ENCODE peak calls at places on chromosomes 1 and 21, in four cellular contexts. One of them, this sample, is unnamed.
A peak's percentile ranks its signal among the peaks of the same experiment; 100 is the strongest.

GRCh38 chr1:25804244-25804963 is 4.4 kb downstream of the SELENON start:
- DNase-seq in lower leg skin: no peak
- DNase-seq in bronchial epithelial cell: peak; percentile 20
- DNase-seq in PC-3: no peak
- DNase-seq in this sample: no peak

GRCh38 chr1:201489656-201490261 is 17.2 kb downstream of the CSRP1 start:
- DNase-seq in lower leg skin: no peak
- DNase-seq in bronchial epithelial cell: no peak
- DNase-seq in PC-3: no peak
- DNase-seq in this sample: no peak

GRCh38 chr1:220380885-220381284 is 108.6 kb upstream of the RAB3GAP2 start:
- DNase-seq in lower leg skin: no peak
- DNase-seq in bronchial epithelial cell: no peak
- DNase-seq in PC-3: no peak
- DNase-seq in this sample: no peak

GRCh38 chr1:178625695-178626094 is 99.3 kb upstream of the RALGPS2 start:
- DNase-seq in lower leg skin: no peak
- DNase-seq in bronchial epithelial cell: no peak
- DNase-seq in PC-3: no peak
- DNase-seq in this sample: no peak

GRCh38 chr21:44400791-44401385 is 47.5 kb downstream of the TRPM2 start:
- DNase-seq in lower leg skin: no peak
- DNase-seq in bronchial epithelial cell: no peak
- DNase-seq in PC-3: no peak
- DNase-seq in this sample: no peak

GRCh38 chr1:26797627-26798026 is 9.9 kb downstream of the PIGV start:
- DNase-seq in lower leg skin: no peak
- DNase-seq in bronchial epithelial cell: no peak
- DNase-seq in PC-3: no peak
- DNase-seq in this sample: no peak

GRCh38 chr1:40749817-40750216 is 33.8 kb upstream of the KCNQ4 start:
- DNase-seq in lower leg skin: no peak
- DNase-seq in bronchial epithelial cell: no peak
- DNase-seq in PC-3: no peak
- DNase-seq in this sample: no peak

GRCh38 chr1:180982424-180982823 is 40.2 kb downstream of the STX6 start:
- DNase-seq in lower leg skin: no peak
- DNase-seq in bronchial epithelial cell: no peak
- DNase-seq in PC-3: no peak
- DNase-seq in this sample: no peak

GRCh38 chr1:86822463-86822862 is 91.5 kb downstream of the SELENOF start:
- DNase-seq in lower leg skin: no peak
- DNase-seq in bronchial epithelial cell: no peak
- DNase-seq in PC-3: no peak
- DNase-seq in this sample: no peak

GRCh38 chr1:32332290-32333079 is 3.5 kb downstream of the MARCKSL1 start:
- DNase-seq in lower leg skin: no peak
- DNase-seq in bronchial epithelial cell: peak; percentile 53
- DNase-seq in PC-3: peak; percentile 50
- DNase-seq in this sample: no peak

GRCh38 chr1:47647327-47647845 is 209.5 kb downstream of the FOXD2 start:
- DNase-seq in lower leg skin: no peak
- DNase-seq in bronchial epithelial cell: no peak
- DNase-seq in PC-3: no peak
- DNase-seq in this sample: no peak

GRCh38 chr1:241266121-241266520 is 90.9 kb downstream of the RGS7 start:
- DNase-seq in lower leg skin: no peak
- DNase-seq in bronchial epithelial cell: no peak
- DNase-seq in PC-3: peak; percentile 62
- DNase-seq in this sample: no peak

GRCh38 chr1:182598296-182598695 is 5.9 kb downstream of the RGS16 start:
- DNase-seq in lower leg skin: no peak
- DNase-seq in bronchial epithelial cell: peak; percentile 44
- DNase-seq in PC-3: no peak
- DNase-seq in this sample: no peak

GRCh38 chr21:32426592-32427051 is 14.1 kb downstream of the EVA1C start:
- DNase-seq in lower leg skin: no peak
- DNase-seq in bronchial epithelial cell: peak; percentile 60
- DNase-seq in PC-3: peak; percentile 86
- DNase-seq in this sample: no peak

GRCh38 chr1:231937013-231937754 is 310.6 kb downstream of the DISC1 start:
- DNase-seq in lower leg skin: peak; percentile 31
- DNase-seq in bronchial epithelial cell: no peak
- DNase-seq in PC-3: peak; percentile 69
- DNase-seq in this sample: peak; percentile 28

GRCh38 chr1:226064168-226064815 is 1.8 kb downstream of the H3-3A start:
- DNase-seq in lower leg skin: no peak
- DNase-seq in bronchial epithelial cell: peak; percentile 46
- DNase-seq in PC-3: peak; percentile 57
- DNase-seq in this sample: peak; percentile 18

GRCh38 chr1:6601049-6601864 is 1.4 kb downstream of the KLHL21 start:
- DNase-seq in lower leg skin: peak; percentile 95
- DNase-seq in bronchial epithelial cell: peak; percentile 98
- DNase-seq in PC-3: peak; percentile 100
- DNase-seq in this sample: peak; percentile 95

GRCh38 chr1:41174170-41174569 is 67.9 kb downstream of the SCMH1 start:
- DNase-seq in lower leg skin: no peak
- DNase-seq in bronchial epithelial cell: peak; percentile 85
- DNase-seq in PC-3: peak; percentile 78
- DNase-seq in this sample: peak; percentile 28

GRCh38 chr1:218592688-218593087 is 247.6 kb downstream of the TGFB2 start:
- DNase-seq in lower leg skin: no peak
- DNase-seq in bronchial epithelial cell: peak; percentile 41
- DNase-seq in PC-3: peak; percentile 93
- DNase-seq in this sample: peak; percentile 53

GRCh38 chr1:151539321-151540020 is 638 bp upstream of the TUFT1 start:
- DNase-seq in lower leg skin: peak; percentile 77
- DNase-seq in bronchial epithelial cell: peak; percentile 99
- DNase-seq in PC-3: peak; percentile 100
- DNase-seq in this sample: peak; percentile 92

GRCh38 chr1:245589827-245590421 is 435.1 kb downstream of the KIF26B start:
- DNase-seq in lower leg skin: no peak
- DNase-seq in bronchial epithelial cell: no peak
- DNase-seq in PC-3: no peak
- DNase-seq in this sample: no peak

GRCh38 chr1:10760566-10761502 is 35.6 kb downstream of the CASZ1 start:
- DNase-seq in lower leg skin: no peak
- DNase-seq in bronchial epithelial cell: no peak
- DNase-seq in PC-3: no peak
- DNase-seq in this sample: no peak

GRCh38 chr1:64986903-64987871 is 20.8 kb upstream of the JAK1 start:
- DNase-seq in lower leg skin: peak; percentile 11
- DNase-seq in bronchial epithelial cell: peak; percentile 37
- DNase-seq in PC-3: no peak
- DNase-seq in this sample: peak; percentile 52

GRCh38 chr21:43968410-43969114 is 43.5 kb upstream of the TRAPPC10 start:
- DNase-seq in lower leg skin: no peak
- DNase-seq in bronchial epithelial cell: no peak
- DNase-seq in PC-3: no peak
- DNase-seq in this sample: no peak

GRCh38 chr1:162200096-162200847 is 130.8 kb downstream of the NOS1AP start:
- DNase-seq in lower leg skin: no peak
- DNase-seq in bronchial epithelial cell: no peak
- DNase-seq in PC-3: no peak
- DNase-seq in this sample: no peak

GRCh38 chr1:63691672-63692425 is 82.0 kb upstream of the ROR1 start:
- DNase-seq in lower leg skin: peak; percentile 75
- DNase-seq in bronchial epithelial cell: peak; percentile 79
- DNase-seq in PC-3: peak; percentile 92
- DNase-seq in this sample: peak; percentile 98

GRCh38 chr1:59686574-59686973 is 128.2 kb upstream of the HOOK1 start:
- DNase-seq in lower leg skin: no peak
- DNase-seq in bronchial epithelial cell: no peak
- DNase-seq in PC-3: no peak
- DNase-seq in this sample: no peak

GRCh38 chr21:24367936-24368335 is 1239.3 kb downstream of the MRPL39 start:
- DNase-seq in lower leg skin: no peak
- DNase-seq in bronchial epithelial cell: peak; percentile 8
- DNase-seq in PC-3: peak; percentile 65
- DNase-seq in this sample: peak; percentile 1

GRCh38 chr1:38834221-38834782 is 25.3 kb downstream of the RRAGC start:
- DNase-seq in lower leg skin: no peak
- DNase-seq in bronchial epithelial cell: peak; percentile 21
- DNase-seq in PC-3: no peak
- DNase-seq in this sample: no peak

GRCh38 chr21:44837537-44837936 is 19.7 kb upstream of the SUMO3 start:
- DNase-seq in lower leg skin: no peak
- DNase-seq in bronchial epithelial cell: no peak
- DNase-seq in PC-3: no peak
- DNase-seq in this sample: no peak

GRCh38 chr1:175089319-175089718 is 21.7 kb downstream of the TNN start:
- DNase-seq in lower leg skin: no peak
- DNase-seq in bronchial epithelial cell: no peak
- DNase-seq in PC-3: no peak
- DNase-seq in this sample: no peak

GRCh38 chr1:53715478-53715877 is 23.5 kb downstream of the GLIS1 start:
- DNase-seq in lower leg skin: no peak
- DNase-seq in bronchial epithelial cell: no peak
- DNase-seq in PC-3: peak; percentile 31
- DNase-seq in this sample: peak; percentile 56

GRCh38 chr1:42793824-42794223 is 9.0 kb downstream of the TMEM269 start:
- DNase-seq in lower leg skin: no peak
- DNase-seq in bronchial epithelial cell: no peak
- DNase-seq in PC-3: no peak
- DNase-seq in this sample: no peak

GRCh38 chr1:179217943-179218507 is 11.5 kb downstream of the ABL2 start:
- DNase-seq in lower leg skin: no peak
- DNase-seq in bronchial epithelial cell: peak; percentile 29
- DNase-seq in PC-3: no peak
- DNase-seq in this sample: peak; percentile 61

GRCh38 chr21:15408089-15408488 is 321.7 kb upstream of the USP25 start:
- DNase-seq in lower leg skin: no peak
- DNase-seq in bronchial epithelial cell: no peak
- DNase-seq in PC-3: no peak
- DNase-seq in this sample: no peak

GRCh38 chr1:201126832-201127754 is at the start of gene ASCL5:
- DNase-seq in lower leg skin: no peak
- DNase-seq in bronchial epithelial cell: peak; percentile 65
- DNase-seq in PC-3: peak; percentile 100
- DNase-seq in this sample: no peak

GRCh38 chr1:156895927-156896326 is 2.4 kb downstream of the PEAR1 start:
- DNase-seq in lower leg skin: no peak
- DNase-seq in bronchial epithelial cell: no peak
- DNase-seq in PC-3: no peak
- DNase-seq in this sample: no peak

GRCh38 chr1:156895408-156895874 is 1.9 kb downstream of the PEAR1 start:
- DNase-seq in lower leg skin: no peak
- DNase-seq in bronchial epithelial cell: no peak
- DNase-seq in PC-3: no peak
- DNase-seq in this sample: peak; percentile 44

GRCh38 chr1:156893048-156893953 is at the start of gene PEAR1:
- DNase-seq in lower leg skin: no peak
- DNase-seq in bronchial epithelial cell: no peak
- DNase-seq in PC-3: no peak
- DNase-seq in this sample: no peak

GRCh38 chr1:156894001-156894400 is 483 bp downstream of the PEAR1 start:
- DNase-seq in lower leg skin: no peak
- DNase-seq in bronchial epithelial cell: no peak
- DNase-seq in PC-3: no peak
- DNase-seq in this sample: no peak

GRCh38 chr1:156894711-156895407 is 1.3 kb downstream of the PEAR1 start:
- DNase-seq in lower leg skin: no peak
- DNase-seq in bronchial epithelial cell: no peak
- DNase-seq in PC-3: no peak
- DNase-seq in this sample: peak; percentile 51
- H3K4me3 ChIP-seq in lower leg skin: no peak overlapping the region
- H3K4me3 ChIP-seq in bronchial epithelial cell: no peak overlapping the region
- H3K4me3 ChIP-seq in PC-3: no peak overlapping the region
- H3K4me3 ChIP-seq in this sample: peak overlapping the region; percentile 62

GRCh38 chr21:35038772-35039145 is 10.3 kb downstream of the RUNX1 start:
- DNase-seq in lower leg skin: no peak
- DNase-seq in bronchial epithelial cell: no peak
- DNase-seq in PC-3: no peak
- DNase-seq in this sample: no peak
- TF ChIP-seq CTCF in lower leg skin: no peak
- TF ChIP-seq CTCF in bronchial epithelial cell: no peak
- TF ChIP-seq CTCF in PC-3: no peak
- TF ChIP-seq CTCF in this sample: no peak

GRCh38 chr1:77889240-77889637 is 815 bp downstream of the NEXN start:
- DNase-seq in lower leg skin: no peak
- DNase-seq in bronchial epithelial cell: peak; percentile 59
- DNase-seq in PC-3: peak; percentile 62
- DNase-seq in this sample: peak; percentile 73

GRCh38 chr1:77889671-77890070 is 1.2 kb downstream of the NEXN start:
- DNase-seq in lower leg skin: no peak
- DNase-seq in bronchial epithelial cell: peak; percentile 91
- DNase-seq in PC-3: peak; percentile 88
- DNase-seq in this sample: peak; percentile 74

GRCh38 chr1:77888429-77889239 is at the start of gene NEXN:
- DNase-seq in lower leg skin: peak; percentile 27
- DNase-seq in bronchial epithelial cell: no peak
- DNase-seq in PC-3: peak; percentile 48
- DNase-seq in this sample: peak; percentile 79

GRCh38 chr1:77891200-77891599 is 2.8 kb downstream of the NEXN start:
- DNase-seq in lower leg skin: no peak
- DNase-seq in bronchial epithelial cell: no peak
- DNase-seq in PC-3: no peak
- DNase-seq in this sample: no peak

GRCh38 chr1:77888071-77888428 is 374 bp upstream of the NEXN start:
- DNase-seq in lower leg skin: no peak
- DNase-seq in bronchial epithelial cell: no peak
- DNase-seq in PC-3: peak; percentile 25
- DNase-seq in this sample: peak; percentile 74
- H3K4me3 ChIP-seq in lower leg skin: peak overlapping the region; percentile 34
- H3K4me3 ChIP-seq in bronchial epithelial cell: peak overlapping the region; percentile 67
- H3K4me3 ChIP-seq in PC-3: peak overlapping the region; percentile 93
- H3K4me3 ChIP-seq in this sample: peak overlapping the region; percentile 89

GRCh38 chr1:15483971-15484370 is 8.1 kb downstream of the CELA2B start:
- DNase-seq in lower leg skin: no peak
- DNase-seq in bronchial epithelial cell: no peak
- DNase-seq in PC-3: no peak
- DNase-seq in this sample: no peak

GRCh38 chr1:15493869-15494390 is 18.0 kb downstream of the CELA2B start:
- DNase-seq in lower leg skin: no peak
- DNase-seq in bronchial epithelial cell: no peak
- DNase-seq in PC-3: no peak
- DNase-seq in this sample: no peak

GRCh38 chr1:15485534-15486091 is 9.7 kb downstream of the CELA2B start:
- DNase-seq in lower leg skin: no peak
- DNase-seq in bronchial epithelial cell: no peak
- DNase-seq in PC-3: no peak
- DNase-seq in this sample: no peak

GRCh38 chr1:15492572-15492971 is 16.7 kb downstream of the CELA2B start:
- DNase-seq in lower leg skin: no peak
- DNase-seq in bronchial epithelial cell: no peak
- DNase-seq in PC-3: no peak
- DNase-seq in this sample: no peak

GRCh38 chr1:15489052-15489736 is 13.3 kb downstream of the CELA2B start:
- DNase-seq in lower leg skin: no peak
- DNase-seq in bronchial epithelial cell: no peak
- DNase-seq in PC-3: no peak
- DNase-seq in this sample: no peak
- TF ChIP-seq CTCF in lower leg skin: no peak
- TF ChIP-seq CTCF in bronchial epithelial cell: no peak
- TF ChIP-seq CTCF in PC-3: no peak
- TF ChIP-seq CTCF in this sample: no peak